ENCODE peak calls at places on chromosomes 1 and 21, in eight cellular contexts. One of them, this sample, is unnamed. For H3K27me3, the result is how much of the 10 kb centered on the place peaks cover.

GRCh38 chr1:185325413-185325812 is 8.4 kb upstream of the IVNS1ABP start:
- DNase-seq in BE2C: no peak
- DNase-seq in psoas muscle: no peak
- DNase-seq in mesenchymal stem cell: peak
- DNase-seq in CD4-positive, alpha-beta T cell: no peak
- DNase-seq in left lung: no peak
- DNase-seq in CD4-positive, CD25-positive, alpha-beta regulatory T cell: no peak
- DNase-seq in pancreas: no peak
- DNase-seq in this sample: no peak

GRCh38 chr1:27544818-27545612 is 55.0 kb upstream of the WASF2 start:
- DNase-seq in BE2C: no peak
- DNase-seq in psoas muscle: no peak
- DNase-seq in mesenchymal stem cell: peak
- DNase-seq in CD4-positive, alpha-beta T cell: no peak
- DNase-seq in left lung: peak
- DNase-seq in CD4-positive, CD25-positive, alpha-beta regulatory T cell: no peak
- DNase-seq in pancreas: no peak
- DNase-seq in this sample: no peak

GRCh38 chr1:192462630-192463029 is 112.9 kb upstream of the RGS1 start:
- DNase-seq in BE2C: no peak
- DNase-seq in psoas muscle: no peak
- DNase-seq in mesenchymal stem cell: no peak
- DNase-seq in CD4-positive, alpha-beta T cell: no peak
- DNase-seq in left lung: no peak
- DNase-seq in CD4-positive, CD25-positive, alpha-beta regulatory T cell: no peak
- DNase-seq in pancreas: no peak
- DNase-seq in this sample: no peak

GRCh38 chr21:43206231-43207042 is 37.6 kb downstream of the CRYAA start:
- DNase-seq in BE2C: no peak
- DNase-seq in psoas muscle: no peak
- DNase-seq in mesenchymal stem cell: no peak
- DNase-seq in CD4-positive, alpha-beta T cell: no peak
- DNase-seq in left lung: no peak
- DNase-seq in CD4-positive, CD25-positive, alpha-beta regulatory T cell: no peak
- DNase-seq in pancreas: peak
- DNase-seq in this sample: peak

GRCh38 chr21:36355071-36355680 is 30.0 kb upstream of the CHAF1B start:
- DNase-seq in BE2C: no peak
- DNase-seq in psoas muscle: no peak
- DNase-seq in mesenchymal stem cell: no peak
- DNase-seq in CD4-positive, alpha-beta T cell: no peak
- DNase-seq in left lung: no peak
- DNase-seq in CD4-positive, CD25-positive, alpha-beta regulatory T cell: no peak
- DNase-seq in pancreas: no peak
- DNase-seq in this sample: no peak

GRCh38 chr1:11929849-11930248 is 3.6 kb upstream of the KIAA2013 start:
- DNase-seq in BE2C: peak
- DNase-seq in psoas muscle: peak
- DNase-seq in mesenchymal stem cell: peak
- DNase-seq in CD4-positive, alpha-beta T cell: no peak
- DNase-seq in left lung: no peak
- DNase-seq in CD4-positive, CD25-positive, alpha-beta regulatory T cell: no peak
- DNase-seq in pancreas: peak
- DNase-seq in this sample: peak

GRCh38 chr1:69433073-69433472 is 134.6 kb upstream of the LRRC7 start:
- DNase-seq in BE2C: no peak
- DNase-seq in psoas muscle: no peak
- DNase-seq in mesenchymal stem cell: no peak
- DNase-seq in CD4-positive, alpha-beta T cell: no peak
- DNase-seq in left lung: no peak
- DNase-seq in CD4-positive, CD25-positive, alpha-beta regulatory T cell: no peak
- DNase-seq in pancreas: no peak
- DNase-seq in this sample: no peak

GRCh38 chr1:87155648-87156047 is 173.0 kb upstream of the LMO4 start:
- DNase-seq in BE2C: peak
- DNase-seq in psoas muscle: no peak
- DNase-seq in mesenchymal stem cell: no peak
- DNase-seq in CD4-positive, alpha-beta T cell: no peak
- DNase-seq in left lung: no peak
- DNase-seq in CD4-positive, CD25-positive, alpha-beta regulatory T cell: no peak
- DNase-seq in pancreas: no peak
- DNase-seq in this sample: no peak

GRCh38 chr1:2474933-2475371 is 1.1 kb upstream of the PLCH2 start:
- DNase-seq in BE2C: peak
- DNase-seq in psoas muscle: peak
- DNase-seq in mesenchymal stem cell: no peak
- DNase-seq in CD4-positive, alpha-beta T cell: no peak
- DNase-seq in left lung: no peak
- DNase-seq in CD4-positive, CD25-positive, alpha-beta regulatory T cell: no peak
- DNase-seq in pancreas: no peak
- DNase-seq in this sample: peak

GRCh38 chr1:151311589-151312331 is 15.5 kb downstream of the PI4KB start:
- DNase-seq in BE2C: peak
- DNase-seq in psoas muscle: peak
- DNase-seq in mesenchymal stem cell: peak
- DNase-seq in CD4-positive, alpha-beta T cell: peak
- DNase-seq in left lung: no peak
- DNase-seq in CD4-positive, CD25-positive, alpha-beta regulatory T cell: peak
- DNase-seq in pancreas: no peak
- DNase-seq in this sample: peak

GRCh38 chr1:211583011-211583995 is 4.3 kb upstream of the SLC30A1 start:
- DNase-seq in BE2C: no peak
- DNase-seq in psoas muscle: no peak
- DNase-seq in mesenchymal stem cell: no peak
- DNase-seq in CD4-positive, alpha-beta T cell: no peak
- DNase-seq in left lung: no peak
- DNase-seq in CD4-positive, CD25-positive, alpha-beta regulatory T cell: no peak
- DNase-seq in pancreas: no peak
- DNase-seq in this sample: no peak

GRCh38 chr1:1858382-1859086 is 32.4 kb downstream of the GNB1 start:
- DNase-seq in BE2C: peak
- DNase-seq in psoas muscle: peak
- DNase-seq in mesenchymal stem cell: peak
- DNase-seq in CD4-positive, alpha-beta T cell: peak
- DNase-seq in left lung: no peak
- DNase-seq in CD4-positive, CD25-positive, alpha-beta regulatory T cell: peak
- DNase-seq in pancreas: no peak
- DNase-seq in this sample: peak

GRCh38 chr1:198778049-198778448 is 139.2 kb downstream of the PTPRC start:
- DNase-seq in BE2C: peak
- DNase-seq in psoas muscle: no peak
- DNase-seq in mesenchymal stem cell: peak
- DNase-seq in CD4-positive, alpha-beta T cell: no peak
- DNase-seq in left lung: peak
- DNase-seq in CD4-positive, CD25-positive, alpha-beta regulatory T cell: no peak
- DNase-seq in pancreas: no peak
- DNase-seq in this sample: no peak

GRCh38 chr1:54278941-54279422 is 79.0 kb downstream of the MRPL37 start:
- DNase-seq in BE2C: no peak
- DNase-seq in psoas muscle: no peak
- DNase-seq in mesenchymal stem cell: peak
- DNase-seq in CD4-positive, alpha-beta T cell: no peak
- DNase-seq in left lung: no peak
- DNase-seq in CD4-positive, CD25-positive, alpha-beta regulatory T cell: no peak
- DNase-seq in pancreas: no peak
- DNase-seq in this sample: no peak

GRCh38 chr1:65581120-65581519 is 160.7 kb downstream of the LEPR start:
- DNase-seq in BE2C: no peak
- DNase-seq in psoas muscle: no peak
- DNase-seq in mesenchymal stem cell: peak
- DNase-seq in CD4-positive, alpha-beta T cell: no peak
- DNase-seq in left lung: no peak
- DNase-seq in CD4-positive, CD25-positive, alpha-beta regulatory T cell: no peak
- DNase-seq in pancreas: no peak
- DNase-seq in this sample: no peak

GRCh38 chr1:99606306-99606705 is 39.6 kb upstream of the PALMD start:
- DNase-seq in BE2C: no peak
- DNase-seq in psoas muscle: no peak
- DNase-seq in mesenchymal stem cell: no peak
- DNase-seq in CD4-positive, alpha-beta T cell: no peak
- DNase-seq in left lung: no peak
- DNase-seq in CD4-positive, CD25-positive, alpha-beta regulatory T cell: no peak
- DNase-seq in pancreas: no peak
- DNase-seq in this sample: no peak

GRCh38 chr1:1794999-1795398 is 16.7 kb upstream of the NADK start:
- DNase-seq in BE2C: no peak
- DNase-seq in psoas muscle: no peak
- DNase-seq in mesenchymal stem cell: no peak
- DNase-seq in CD4-positive, alpha-beta T cell: no peak
- DNase-seq in left lung: no peak
- DNase-seq in CD4-positive, CD25-positive, alpha-beta regulatory T cell: no peak
- DNase-seq in pancreas: no peak
- DNase-seq in this sample: no peak

GRCh38 chr1:205168291-205168690 is 43.2 kb downstream of the DSTYK start:
- DNase-seq in BE2C: no peak
- DNase-seq in psoas muscle: no peak
- DNase-seq in mesenchymal stem cell: no peak
- DNase-seq in CD4-positive, alpha-beta T cell: no peak
- DNase-seq in left lung: no peak
- DNase-seq in CD4-positive, CD25-positive, alpha-beta regulatory T cell: no peak
- DNase-seq in pancreas: no peak
- DNase-seq in this sample: no peak

DNA sequence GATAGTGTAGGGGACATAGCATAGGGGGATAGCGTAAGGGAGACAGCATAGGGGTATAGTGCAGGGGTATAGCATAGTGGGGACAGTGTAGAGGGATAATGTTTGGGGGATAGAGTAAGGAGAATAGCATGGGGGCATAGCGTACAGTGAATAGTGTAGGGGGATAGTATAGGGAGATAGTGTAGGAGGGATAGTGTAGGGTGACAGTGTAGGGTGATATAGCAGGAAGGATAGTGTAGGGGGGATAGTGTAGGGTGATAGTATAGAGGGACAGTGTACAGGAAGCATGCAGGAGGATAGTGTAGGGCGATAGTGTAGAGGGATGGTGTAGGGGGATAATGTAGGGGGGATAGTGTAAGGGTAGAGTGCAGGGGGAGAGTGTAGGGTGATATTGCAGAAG is 11.7 kb upstream of the ARF1 start:
- DNase-seq in BE2C: no peak
- DNase-seq in psoas muscle: no peak
- DNase-seq in mesenchymal stem cell: no peak
- DNase-seq in CD4-positive, alpha-beta T cell: no peak
- DNase-seq in left lung: no peak
- DNase-seq in CD4-positive, CD25-positive, alpha-beta regulatory T cell: no peak
- DNase-seq in pancreas: no peak
- DNase-seq in this sample: no peak
- H3K27me3 ChIP-seq in BE2C: under half
- H3K27me3 ChIP-seq in psoas muscle: under half
- H3K27me3 ChIP-seq in mesenchymal stem cell: half or more
- H3K27me3 ChIP-seq in CD4-positive, alpha-beta T cell: under half
- H3K27me3 ChIP-seq in left lung: under half
- H3K27me3 ChIP-seq in CD4-positive, CD25-positive, alpha-beta regulatory T cell: under half
- H3K27me3 ChIP-seq in pancreas: under half
- H3K27me3 ChIP-seq in this sample: under half

GRCh38 chr1:23249785-23250184 is 32.5 kb upstream of the HTR1D start:
- DNase-seq in BE2C: no peak
- DNase-seq in psoas muscle: no peak
- DNase-seq in mesenchymal stem cell: peak
- DNase-seq in CD4-positive, alpha-beta T cell: no peak
- DNase-seq in left lung: no peak
- DNase-seq in CD4-positive, CD25-positive, alpha-beta regulatory T cell: no peak
- DNase-seq in pancreas: no peak
- DNase-seq in this sample: no peak

GRCh38 chr1:23251812-23252211 is 34.5 kb upstream of the HTR1D start:
- DNase-seq in BE2C: no peak
- DNase-seq in psoas muscle: no peak
- DNase-seq in mesenchymal stem cell: no peak
- DNase-seq in CD4-positive, alpha-beta T cell: no peak
- DNase-seq in left lung: no peak
- DNase-seq in CD4-positive, CD25-positive, alpha-beta regulatory T cell: no peak
- DNase-seq in pancreas: no peak
- DNase-seq in this sample: no peak

DNA sequence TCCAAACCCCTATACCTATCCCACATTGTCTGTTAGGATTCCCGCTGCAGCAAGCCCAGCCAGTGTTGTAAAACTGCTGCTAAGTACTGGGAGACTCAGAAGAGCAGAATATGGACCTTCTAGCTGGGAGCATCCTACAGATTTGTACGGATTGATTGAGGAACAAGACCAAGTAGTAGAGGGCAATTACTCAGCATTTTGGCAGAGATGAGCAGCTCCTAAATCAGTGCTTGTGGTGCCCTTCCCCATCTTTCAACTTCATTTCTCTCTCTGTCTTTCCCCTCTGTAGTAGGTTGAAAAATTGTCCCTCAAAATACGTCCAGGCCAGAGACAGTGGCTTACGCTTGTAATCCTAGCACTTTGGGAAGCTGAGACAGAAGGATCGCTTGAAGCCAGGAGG is 37.3 kb upstream of the HTR1D start:
- DNase-seq in BE2C: no peak
- DNase-seq in psoas muscle: no peak
- DNase-seq in mesenchymal stem cell: no peak
- DNase-seq in CD4-positive, alpha-beta T cell: no peak
- DNase-seq in left lung: no peak
- DNase-seq in CD4-positive, CD25-positive, alpha-beta regulatory T cell: no peak
- DNase-seq in pancreas: no peak
- DNase-seq in this sample: no peak
- H3K27me3 ChIP-seq in BE2C: under half
- H3K27me3 ChIP-seq in psoas muscle: under half
- H3K27me3 ChIP-seq in mesenchymal stem cell: under half
- H3K27me3 ChIP-seq in CD4-positive, alpha-beta T cell: under half
- H3K27me3 ChIP-seq in left lung: under half
- H3K27me3 ChIP-seq in CD4-positive, CD25-positive, alpha-beta regulatory T cell: under half
- H3K27me3 ChIP-seq in pancreas: under half
- H3K27me3 ChIP-seq in this sample: under half

DNA sequence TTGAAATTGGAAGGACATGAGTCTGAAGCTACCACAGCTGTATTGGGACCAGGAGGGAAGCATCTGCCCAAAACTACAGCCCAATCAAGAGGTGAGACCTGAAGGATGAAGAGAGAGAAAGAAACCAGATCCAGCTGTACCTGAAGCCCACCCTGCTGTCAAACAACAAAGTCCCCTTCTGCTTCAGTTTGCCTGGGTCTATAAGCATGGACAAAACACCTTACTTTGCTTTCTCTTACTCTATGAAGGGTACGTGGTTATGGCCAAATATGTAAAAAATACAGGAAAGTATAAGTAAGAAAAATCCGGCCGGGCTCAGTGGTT is 26.4 kb downstream of the TOMM20 start:
- DNase-seq in BE2C: no peak
- DNase-seq in psoas muscle: no peak
- DNase-seq in mesenchymal stem cell: no peak
- DNase-seq in CD4-positive, alpha-beta T cell: no peak
- DNase-seq in left lung: no peak
- DNase-seq in CD4-positive, CD25-positive, alpha-beta regulatory T cell: no peak
- DNase-seq in pancreas: no peak
- DNase-seq in this sample: no peak
- H3K27me3 ChIP-seq in BE2C: under half
- H3K27me3 ChIP-seq in psoas muscle: under half
- H3K27me3 ChIP-seq in mesenchymal stem cell: under half
- H3K27me3 ChIP-seq in CD4-positive, alpha-beta T cell: under half
- H3K27me3 ChIP-seq in left lung: under half
- H3K27me3 ChIP-seq in CD4-positive, CD25-positive, alpha-beta regulatory T cell: under half
- H3K27me3 ChIP-seq in pancreas: under half
- H3K27me3 ChIP-seq in this sample: under half

DNA sequence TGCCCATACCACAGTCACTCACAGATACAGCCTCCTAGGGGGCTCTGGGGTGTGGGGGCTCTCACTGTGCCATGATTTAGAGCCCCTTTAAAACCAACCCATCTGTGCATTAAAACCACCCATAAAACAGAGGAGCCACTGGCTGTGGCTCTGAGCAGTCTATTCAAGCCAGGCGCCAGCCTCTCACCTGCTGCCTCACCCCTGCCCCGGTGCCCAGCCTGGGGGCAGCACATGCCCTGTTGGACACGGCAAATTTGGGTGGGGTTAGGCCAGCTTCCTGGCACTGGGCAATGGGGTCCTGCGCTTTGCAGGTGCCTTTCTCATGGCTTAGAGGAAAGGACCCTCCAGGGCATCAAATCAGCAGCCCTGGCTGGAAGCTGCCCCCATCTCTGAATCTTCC is 73.1 kb downstream of the CASZ1 start:
- DNase-seq in BE2C: no peak
- DNase-seq in psoas muscle: no peak
- DNase-seq in mesenchymal stem cell: no peak
- DNase-seq in CD4-positive, alpha-beta T cell: no peak
- DNase-seq in left lung: no peak
- DNase-seq in CD4-positive, CD25-positive, alpha-beta regulatory T cell: no peak
- DNase-seq in pancreas: no peak
- DNase-seq in this sample: no peak
- H3K27me3 ChIP-seq in BE2C: under half
- H3K27me3 ChIP-seq in psoas muscle: under half
- H3K27me3 ChIP-seq in mesenchymal stem cell: half or more
- H3K27me3 ChIP-seq in CD4-positive, alpha-beta T cell: under half
- H3K27me3 ChIP-seq in left lung: under half
- H3K27me3 ChIP-seq in CD4-positive, CD25-positive, alpha-beta regulatory T cell: under half
- H3K27me3 ChIP-seq in pancreas: under half
- H3K27me3 ChIP-seq in this sample: under half